ENCODE peak calls at places on chromosome 6, in seven cellular contexts. One of them, this sample, is unnamed.

GRCh38 chr6:68160348-68160747 is 474.7 kb upstream of the ADGRB3 start:
- DNase-seq in foreskin fibroblast: no peak
- DNase-seq in CD4-positive, alpha-beta T cell: no peak
- DNase-seq in GM06990: no peak
- DNase-seq in omental fat pad: no peak
- DNase-seq in Calu3: no peak
- DNase-seq in progenitor cell of endocrine pancreas: no peak
- DNase-seq in this sample: no peak

GRCh38 chr6:163062790-163063189 is 335.0 kb downstream of the PACRG start:
- DNase-seq in foreskin fibroblast: no peak
- DNase-seq in CD4-positive, alpha-beta T cell: no peak
- DNase-seq in GM06990: no peak
- DNase-seq in omental fat pad: no peak
- DNase-seq in Calu3: no peak
- DNase-seq in progenitor cell of endocrine pancreas: no peak
- DNase-seq in this sample: no peak

GRCh38 chr6:159933077-159933476 is 35.8 kb upstream of the IGF2R start:
- DNase-seq in foreskin fibroblast: no peak
- DNase-seq in CD4-positive, alpha-beta T cell: no peak
- DNase-seq in GM06990: no peak
- DNase-seq in omental fat pad: no peak
- DNase-seq in Calu3: no peak
- DNase-seq in progenitor cell of endocrine pancreas: no peak
- DNase-seq in this sample: no peak

GRCh38 chr6:32790306-32790705 is 26.5 kb downstream of the HLA-DOB start:
- DNase-seq in foreskin fibroblast: no peak
- DNase-seq in CD4-positive, alpha-beta T cell: no peak
- DNase-seq in GM06990: no peak
- DNase-seq in omental fat pad: no peak
- DNase-seq in Calu3: no peak
- DNase-seq in progenitor cell of endocrine pancreas: no peak
- DNase-seq in this sample: no peak

GRCh38 chr6:89928604-89929003 is 34.3 kb downstream of the GJA10 start:
- DNase-seq in foreskin fibroblast: no peak
- DNase-seq in CD4-positive, alpha-beta T cell: no peak
- DNase-seq in GM06990: no peak
- DNase-seq in omental fat pad: no peak
- DNase-seq in Calu3: no peak
- DNase-seq in progenitor cell of endocrine pancreas: no peak
- DNase-seq in this sample: no peak

GRCh38 chr6:2157441-2158127 is 87.8 kb downstream of the GMDS start:
- DNase-seq in foreskin fibroblast: peak
- DNase-seq in CD4-positive, alpha-beta T cell: no peak
- DNase-seq in GM06990: peak
- DNase-seq in omental fat pad: no peak
- DNase-seq in Calu3: no peak
- DNase-seq in progenitor cell of endocrine pancreas: no peak
- DNase-seq in this sample: peak

GRCh38 chr6:48101277-48101676 is 9.7 kb downstream of the PTCHD4 start:
- DNase-seq in foreskin fibroblast: peak
- DNase-seq in CD4-positive, alpha-beta T cell: no peak
- DNase-seq in GM06990: peak
- DNase-seq in omental fat pad: no peak
- DNase-seq in Calu3: no peak
- DNase-seq in progenitor cell of endocrine pancreas: no peak
- DNase-seq in this sample: peak

GRCh38 chr6:43766426-43766825 is 3.6 kb upstream of the VEGFA start:
- DNase-seq in foreskin fibroblast: no peak
- DNase-seq in CD4-positive, alpha-beta T cell: no peak
- DNase-seq in GM06990: no peak
- DNase-seq in omental fat pad: no peak
- DNase-seq in Calu3: no peak
- DNase-seq in progenitor cell of endocrine pancreas: no peak
- DNase-seq in this sample: no peak

GRCh38 chr6:25713802-25714201 is 40.7 kb upstream of the SLC17A4 start:
- DNase-seq in foreskin fibroblast: no peak
- DNase-seq in CD4-positive, alpha-beta T cell: no peak
- DNase-seq in GM06990: no peak
- DNase-seq in omental fat pad: no peak
- DNase-seq in Calu3: no peak
- DNase-seq in progenitor cell of endocrine pancreas: no peak
- DNase-seq in this sample: no peak

GRCh38 chr6:53241936-53242335 is 93.3 kb upstream of the GCM1 start:
- DNase-seq in foreskin fibroblast: no peak
- DNase-seq in CD4-positive, alpha-beta T cell: no peak
- DNase-seq in GM06990: no peak
- DNase-seq in omental fat pad: no peak
- DNase-seq in Calu3: no peak
- DNase-seq in progenitor cell of endocrine pancreas: no peak
- DNase-seq in this sample: no peak

GRCh38 chr6:7590918-7591302 is 912 bp downstream of the SNRNP48 start:
- DNase-seq in foreskin fibroblast: no peak
- DNase-seq in CD4-positive, alpha-beta T cell: no peak
- DNase-seq in GM06990: no peak
- DNase-seq in omental fat pad: no peak
- DNase-seq in Calu3: no peak
- DNase-seq in progenitor cell of endocrine pancreas: no peak
- DNase-seq in this sample: no peak

GRCh38 chr6:30463651-30464618 is 25.4 kb upstream of the HLA-E start:
- DNase-seq in foreskin fibroblast: peak
- DNase-seq in CD4-positive, alpha-beta T cell: peak
- DNase-seq in GM06990: peak
- DNase-seq in omental fat pad: no peak
- DNase-seq in Calu3: peak
- DNase-seq in progenitor cell of endocrine pancreas: no peak
- DNase-seq in this sample: no peak

DNA sequence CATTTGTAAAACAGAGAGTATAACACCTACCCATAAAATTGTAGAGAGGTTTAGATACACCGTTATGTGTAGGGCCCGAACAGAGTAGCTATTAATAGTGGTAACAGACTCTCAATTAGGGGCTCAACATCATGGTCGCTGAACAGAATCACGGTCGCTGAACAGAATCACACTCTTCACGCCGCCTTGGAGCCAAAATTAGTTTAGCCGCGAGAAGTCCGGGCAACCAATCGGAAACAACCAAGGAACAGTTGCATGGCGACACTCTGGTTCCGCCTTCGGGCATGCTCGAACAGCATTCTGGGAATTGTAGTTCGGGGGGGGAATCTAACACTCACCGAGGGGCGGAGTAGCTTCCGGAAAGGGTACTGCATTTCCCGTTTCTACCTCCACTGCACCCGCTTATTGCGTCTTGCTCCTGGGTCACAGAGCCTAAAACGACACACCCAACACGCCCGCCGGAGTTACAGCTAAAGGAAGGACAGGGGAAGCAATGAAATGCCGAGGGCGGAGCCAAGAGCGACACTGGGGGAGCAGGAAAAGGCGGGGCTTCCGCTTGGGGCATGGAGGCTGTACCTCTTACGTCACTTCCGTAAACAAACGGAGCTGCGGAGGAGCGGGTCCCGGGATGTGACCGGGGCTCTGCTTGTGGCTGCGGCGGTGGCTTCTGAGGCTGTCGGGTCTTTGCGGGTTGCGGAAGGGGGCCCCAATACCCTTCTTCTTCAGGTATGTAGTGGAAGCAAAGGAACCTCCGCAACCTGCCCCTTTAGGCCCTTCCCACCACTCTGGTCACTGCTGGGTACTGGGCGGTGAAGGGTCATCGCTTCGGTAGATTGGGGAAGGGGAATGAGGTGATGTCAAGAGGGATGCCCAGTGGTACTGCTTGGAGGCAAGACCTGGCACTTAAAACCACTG is at the start of gene CCDC28A:
- DNase-seq in foreskin fibroblast: peak
- DNase-seq in CD4-positive, alpha-beta T cell: peak
- DNase-seq in GM06990: peak
- DNase-seq in omental fat pad: peak
- DNase-seq in Calu3: peak
- DNase-seq in progenitor cell of endocrine pancreas: peak
- DNase-seq in this sample: peak
- TF ChIP-seq CTCF in foreskin fibroblast: no peak
- TF ChIP-seq CTCF in CD4-positive, alpha-beta T cell: no peak
- TF ChIP-seq CTCF in GM06990: no peak
- TF ChIP-seq CTCF in omental fat pad: no peak
- TF ChIP-seq CTCF in Calu3: no peak
- TF ChIP-seq CTCF in progenitor cell of endocrine pancreas: no peak
- TF ChIP-seq CTCF in this sample: no peak

GRCh38 chr6:20953019-20953418 is 418.8 kb downstream of the CDKAL1 start:
- DNase-seq in foreskin fibroblast: no peak
- DNase-seq in CD4-positive, alpha-beta T cell: no peak
- DNase-seq in GM06990: no peak
- DNase-seq in omental fat pad: no peak
- DNase-seq in Calu3: no peak
- DNase-seq in progenitor cell of endocrine pancreas: no peak
- DNase-seq in this sample: no peak
- TF ChIP-seq CTCF in foreskin fibroblast: no peak
- TF ChIP-seq CTCF in CD4-positive, alpha-beta T cell: no peak
- TF ChIP-seq CTCF in GM06990: no peak
- TF ChIP-seq CTCF in omental fat pad: no peak
- TF ChIP-seq CTCF in Calu3: no peak
- TF ChIP-seq CTCF in progenitor cell of endocrine pancreas: peak
- TF ChIP-seq CTCF in this sample: no peak

DNA sequence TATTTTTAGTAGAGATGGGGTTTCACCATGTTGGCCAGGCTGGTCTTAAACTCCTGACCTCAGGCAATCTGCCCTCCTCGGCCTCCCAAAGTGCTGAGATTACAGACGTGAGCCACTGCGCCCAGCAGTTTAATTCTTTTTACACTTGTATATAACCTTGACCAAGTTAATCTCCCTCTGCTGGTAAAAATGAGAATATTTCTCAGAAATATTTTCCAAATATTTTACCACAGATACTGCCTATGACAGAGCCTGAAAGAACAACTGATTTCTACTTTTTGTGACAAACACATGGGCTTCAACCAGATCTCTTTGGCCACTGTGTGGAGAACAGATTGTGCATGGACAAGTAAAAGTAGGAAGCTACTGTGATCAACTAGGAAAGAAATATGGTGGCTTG is 21.2 kb upstream of the NHSL1 start:
- DNase-seq in foreskin fibroblast: no peak
- DNase-seq in CD4-positive, alpha-beta T cell: no peak
- DNase-seq in GM06990: no peak
- DNase-seq in omental fat pad: no peak
- DNase-seq in Calu3: no peak
- DNase-seq in progenitor cell of endocrine pancreas: no peak
- DNase-seq in this sample: no peak
- TF ChIP-seq CTCF in foreskin fibroblast: peak
- TF ChIP-seq CTCF in CD4-positive, alpha-beta T cell: peak
- TF ChIP-seq CTCF in GM06990: no peak
- TF ChIP-seq CTCF in omental fat pad: no peak
- TF ChIP-seq CTCF in Calu3: no peak
- TF ChIP-seq CTCF in progenitor cell of endocrine pancreas: peak
- TF ChIP-seq CTCF in this sample: no peak

GRCh38 chr6:130870179-130870881 is 43.1 kb downstream of the SMLR1 start:
- DNase-seq in foreskin fibroblast: no peak
- DNase-seq in CD4-positive, alpha-beta T cell: no peak
- DNase-seq in GM06990: no peak
- DNase-seq in omental fat pad: no peak
- DNase-seq in Calu3: no peak
- DNase-seq in progenitor cell of endocrine pancreas: no peak
- DNase-seq in this sample: no peak

GRCh38 chr6:130869681-130870080 is 42.5 kb downstream of the SMLR1 start:
- DNase-seq in foreskin fibroblast: no peak
- DNase-seq in CD4-positive, alpha-beta T cell: no peak
- DNase-seq in GM06990: no peak
- DNase-seq in omental fat pad: no peak
- DNase-seq in Calu3: no peak
- DNase-seq in progenitor cell of endocrine pancreas: no peak
- DNase-seq in this sample: no peak

GRCh38 chr6:130872250-130873095 is 45.3 kb downstream of the SMLR1 start:
- DNase-seq in foreskin fibroblast: peak
- DNase-seq in CD4-positive, alpha-beta T cell: peak
- DNase-seq in GM06990: no peak
- DNase-seq in omental fat pad: peak
- DNase-seq in Calu3: peak
- DNase-seq in progenitor cell of endocrine pancreas: peak
- DNase-seq in this sample: peak
- TF ChIP-seq CTCF in foreskin fibroblast: peak
- TF ChIP-seq CTCF in CD4-positive, alpha-beta T cell: peak
- TF ChIP-seq CTCF in GM06990: peak
- TF ChIP-seq CTCF in omental fat pad: no peak
- TF ChIP-seq CTCF in Calu3: peak
- TF ChIP-seq CTCF in progenitor cell of endocrine pancreas: peak
- TF ChIP-seq CTCF in this sample: peak

GRCh38 chr6:45947807-45948206 is 67.9 kb downstream of the CLIC5 start:
- DNase-seq in foreskin fibroblast: no peak
- DNase-seq in CD4-positive, alpha-beta T cell: no peak
- DNase-seq in GM06990: no peak
- DNase-seq in omental fat pad: no peak
- DNase-seq in Calu3: no peak
- DNase-seq in progenitor cell of endocrine pancreas: no peak
- DNase-seq in this sample: no peak

GRCh38 chr6:45949256-45949655 is 66.4 kb downstream of the CLIC5 start:
- DNase-seq in foreskin fibroblast: no peak
- DNase-seq in CD4-positive, alpha-beta T cell: no peak
- DNase-seq in GM06990: no peak
- DNase-seq in omental fat pad: no peak
- DNase-seq in Calu3: peak
- DNase-seq in progenitor cell of endocrine pancreas: no peak
- DNase-seq in this sample: no peak

GRCh38 chr6:45946887-45947286 is 68.8 kb downstream of the CLIC5 start:
- DNase-seq in foreskin fibroblast: no peak
- DNase-seq in CD4-positive, alpha-beta T cell: no peak
- DNase-seq in GM06990: no peak
- DNase-seq in omental fat pad: no peak
- DNase-seq in Calu3: no peak
- DNase-seq in progenitor cell of endocrine pancreas: no peak
- DNase-seq in this sample: no peak

GRCh38 chr6:45942953-45943352 is 72.7 kb downstream of the CLIC5 start:
- DNase-seq in foreskin fibroblast: no peak
- DNase-seq in CD4-positive, alpha-beta T cell: no peak
- DNase-seq in GM06990: no peak
- DNase-seq in omental fat pad: no peak
- DNase-seq in Calu3: no peak
- DNase-seq in progenitor cell of endocrine pancreas: no peak
- DNase-seq in this sample: no peak

DNA sequence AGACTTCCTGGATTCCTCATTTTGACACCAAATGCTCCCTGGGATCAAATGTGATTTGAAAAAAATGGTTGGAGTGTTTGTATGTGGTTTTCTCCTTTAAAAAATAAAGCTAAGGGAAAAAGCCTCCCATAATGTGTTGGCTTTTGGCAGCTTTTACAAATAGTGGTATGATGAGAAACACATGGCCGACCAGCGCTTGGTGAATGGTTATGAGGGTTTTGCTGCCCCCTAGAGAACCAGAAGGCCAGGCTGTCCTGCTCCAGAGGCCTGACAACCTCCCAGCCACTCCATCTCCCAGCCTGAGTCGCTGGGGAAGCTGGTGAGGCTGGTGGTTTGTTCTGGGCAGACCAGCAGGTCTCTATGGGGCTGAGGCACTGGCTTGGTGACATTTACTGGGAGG is 69.3 kb downstream of the CLIC5 start:
- DNase-seq in foreskin fibroblast: peak
- DNase-seq in CD4-positive, alpha-beta T cell: no peak
- DNase-seq in GM06990: no peak
- DNase-seq in omental fat pad: no peak
- DNase-seq in Calu3: no peak
- DNase-seq in progenitor cell of endocrine pancreas: no peak
- DNase-seq in this sample: no peak
- TF ChIP-seq CTCF in foreskin fibroblast: peak
- TF ChIP-seq CTCF in CD4-positive, alpha-beta T cell: no peak
- TF ChIP-seq CTCF in GM06990: peak
- TF ChIP-seq CTCF in omental fat pad: no peak
- TF ChIP-seq CTCF in Calu3: no peak
- TF ChIP-seq CTCF in progenitor cell of endocrine pancreas: peak
- TF ChIP-seq CTCF in this sample: no peak

This sample was measured in GM20000.